ENCODE peak calls at places on chromosomes 6 and 20, in five cellular contexts. Q is sciatic nerve; K is CD4-positive, alpha-beta T cell; R is A549; G is B cell. F is an unnamed sample.

GRCh38 chr6:127907960-127908640 is 7.2 kb upstream of the THEMIS start:
- ATAC-seq in Q (no peak), K (peak), R (no peak), G (no peak), F (no peak)

GRCh38 chr6:36858407-36858981 is 16.1 kb downstream of the PPIL1 start:
- ATAC-seq in Q (peak), K (no peak), R (no peak), G (no peak), F (no peak)

GRCh38 chr6:169766921-169767736 is 15.7 kb downstream of the ERMARD start:
- ATAC-seq in Q (no peak), K (no peak), R (no peak), G (no peak), F (no peak)

GRCh38 chr6:44084231-44085014 is 42.8 kb downstream of the MRPL14 start:
- ATAC-seq in Q (no peak), K (no peak), R (no peak), G (no peak), F (peak)

GRCh38 chr6:88145298-88145963 is 20.7 kb downstream of the CNR1 start:
- ATAC-seq in Q (no peak), K (no peak), R (no peak), G (no peak), F (no peak)

GRCh38 chr6:69732640-69733039 is 64.2 kb downstream of the LMBRD1 start:
- ATAC-seq in Q (no peak), K (no peak), R (no peak), G (peak), F (no peak)

GRCh38 chr6:90297124-90297865 is 652 bp upstream of the BACH2 start:
- ATAC-seq in Q (peak), K (peak), R (peak), G (no peak), F (peak)

GRCh38 chr20:3168079-3168828 is 5.1 kb downstream of the LZTS3 start:
- ATAC-seq in Q (no peak), K (no peak), R (no peak), G (no peak), F (no peak)

GRCh38 chr6:64930664-64931063 is 776.4 kb downstream of the EYS start:
- ATAC-seq in Q (no peak), K (no peak), R (no peak), G (no peak), F (no peak)

GRCh38 chr6:31114970-31115849 is 610 bp downstream of the PSORS1C1 start:
- ATAC-seq in Q (no peak), K (peak), R (peak), G (no peak), F (no peak)

GRCh38 chr6:144581807-144582537 is 296.8 kb downstream of the UTRN start:
- ATAC-seq in Q (peak), K (peak), R (peak), G (no peak), F (peak)

GRCh38 chr6:143160008-143160407 is 99.3 kb downstream of the AIG1 start:
- ATAC-seq in Q (no peak), K (no peak), R (no peak), G (no peak), F (no peak)

GRCh38 chr6:113381957-113382356 is 475.2 kb upstream of the MARCKS start:
- ATAC-seq in Q (no peak), K (no peak), R (no peak), G (peak), F (peak)

GRCh38 chr20:63977392-63978276 is 1.8 kb downstream of the SAMD10 start:
- ATAC-seq in Q (no peak), K (peak), R (peak), G (no peak), F (peak)

GRCh38 chr6:25250878-25251277 is 28.3 kb upstream of the CARMIL1 start:
- ATAC-seq in Q (no peak), K (no peak), R (peak), G (no peak), F (peak)

GRCh38 chr6:161038229-161039003 is 46.8 kb downstream of the MAP3K4 start:
- ATAC-seq in Q (peak), K (no peak), R (peak), G (no peak), F (peak)